ENCODE peak calls at places on chromosome 20, in four cellular contexts. U, G, W and S are unnamed samples.

GRCh38 chr20:57420571-57421257 is 29.5 kb downstream of the RBM38 start:
- DNase-seq in U (no peak), G (no peak), W (no peak), S (no peak)

GRCh38 chr20:43579861-43580793 is 10.6 kb upstream of the IFT52 start:
- DNase-seq in U (no peak), G (no peak), W (no peak), S (no peak)

GRCh38 chr20:58309607-58310290 is at the start of gene RAB22A:
- DNase-seq in U (peak; percentile 92), G (no peak), W (no peak), S (peak; percentile 97)

GRCh38 chr20:37945034-37945660 is 42.2 kb downstream of the VSTM2L start:
- DNase-seq in U (no peak), G (no peak), W (no peak), S (no peak)

GRCh38 chr20:60040471-60041162 is 82.4 kb downstream of the CDH26 start:
- DNase-seq in U (no peak), G (no peak), W (no peak), S (no peak)

GRCh38 chr20:58127731-58128130 is 100.7 kb downstream of the ANKRD60 start:
- DNase-seq in U (no peak), G (peak; percentile 86), W (no peak), S (no peak)

GRCh38 chr20:62163986-62164762 is 18.7 kb upstream of the MTG2 start:
- DNase-seq in U (no peak), G (no peak), W (no peak), S (no peak)

GRCh38 chr20:6718660-6719059 is 48.8 kb upstream of the BMP2 start:
- DNase-seq in U (no peak), G (peak; percentile 81), W (no peak), S (no peak)

GRCh38 chr20:19735446-19735845 is 22.6 kb upstream of the RIN2 start:
- DNase-seq in U (peak; percentile 85), G (peak; percentile 75), W (no peak), S (no peak)

GRCh38 chr20:46402236-46402886 is 4.1 kb downstream of the ELMO2 start:
- DNase-seq in U (no peak), G (no peak), W (no peak), S (no peak)

GRCh38 chr20:32611286-32611685 is 26.2 kb upstream of the NOL4L start:
- DNase-seq in U (no peak), G (no peak), W (no peak), S (no peak)

GRCh38 chr20:58568441-58568931 is 53.3 kb upstream of the APCDD1L start:
- DNase-seq in U (no peak), G (no peak), W (no peak), S (no peak)

GRCh38 chr20:52190437-52191131 is 995 bp downstream of the ZFP64 start:
- DNase-seq in U (no peak), G (no peak), W (no peak), S (peak; percentile 76)

GRCh38 chr20:59334616-59335300 is 34.3 kb downstream of the EDN3 start:
- DNase-seq in U (no peak), G (no peak), W (no peak), S (no peak)

GRCh38 chr20:59137532-59137931 is 26.1 kb upstream of the ZNF831 start:
- DNase-seq in U (no peak), G (no peak), W (no peak), S (no peak)

GRCh38 chr20:41551011-41551705 is 67.0 kb downstream of the CHD6 start:
- DNase-seq in U (no peak), G (no peak), W (no peak), S (peak; percentile 22)

GRCh38 chr20:19449051-19449450 is 236.6 kb downstream of the SLC24A3 start:
- DNase-seq in U (peak; percentile 79), G (no peak), W (no peak), S (no peak)

GRCh38 chr20:48723308-48724264 is 104.2 kb downstream of the PREX1 start:
- DNase-seq in U (peak; percentile 78), G (no peak), W (no peak), S (no peak)

GRCh38 chr20:37142708-37143107 is 36.4 kb upstream of the RPN2 start:
- DNase-seq in U (no peak), G (peak; percentile 26), W (no peak), S (no peak)

GRCh38 chr20:10398834-10399369 is 35.1 kb downstream of the MKKS start:
- DNase-seq in U (no peak), G (no peak), W (no peak), S (no peak)

GRCh38 chr20:9149087-9149486 is 80.2 kb downstream of the PLCB4 start:
- DNase-seq in U (no peak), G (no peak), W (no peak), S (no peak)

GRCh38 chr20:8854566-8854965 is 214.3 kb upstream of the PLCB4 start:
- DNase-seq in U (peak; percentile 84), G (no peak), W (no peak), S (no peak)

GRCh38 chr20:39108746-39109145 is 146.6 kb downstream of the DHX35 start:
- DNase-seq in U (no peak), G (no peak), W (no peak), S (no peak)

GRCh38 chr20:33832113-33832853 is 21.1 kb downstream of the CHMP4B start:
- DNase-seq in U (no peak), G (no peak), W (no peak), S (no peak)

GRCh38 chr20:37042986-37043972 is 52.5 kb downstream of the RBL1 start:
- DNase-seq in U (no peak), G (no peak), W (peak; percentile 84), S (peak; percentile 38)

GRCh38 chr20:63781181-63781580 is 41.6 kb downstream of the SLC2A4RG start:
- DNase-seq in U (no peak), G (no peak), W (no peak), S (no peak)

GRCh38 chr20:63783970-63784369 is 44.4 kb downstream of the SLC2A4RG start:
- DNase-seq in U (no peak), G (no peak), W (no peak), S (no peak)

GRCh38 chr20:63782521-63782971 is 43.0 kb downstream of the SLC2A4RG start:
- DNase-seq in U (no peak), G (no peak), W (no peak), S (no peak)

GRCh38 chr20:63778857-63779256 is 39.3 kb downstream of the SLC2A4RG start:
- DNase-seq in U (no peak), G (no peak), W (no peak), S (no peak)

GRCh38 chr20:63782051-63782471 is 42.5 kb downstream of the SLC2A4RG start:
- DNase-seq in U (no peak), G (no peak), W (peak; percentile 51), S (no peak)
- TF ChIP-seq CTCF in U (no peak), G (no peak), W (peak; percentile 23), S (no peak)

GRCh38 chr20:25532015-25532751 is 53.1 kb downstream of the NINL start:
- DNase-seq in U (no peak), G (no peak), W (no peak), S (no peak)
- TF ChIP-seq CTCF in U (no peak), G (no peak), W (no peak), S (no peak)

DNA sequence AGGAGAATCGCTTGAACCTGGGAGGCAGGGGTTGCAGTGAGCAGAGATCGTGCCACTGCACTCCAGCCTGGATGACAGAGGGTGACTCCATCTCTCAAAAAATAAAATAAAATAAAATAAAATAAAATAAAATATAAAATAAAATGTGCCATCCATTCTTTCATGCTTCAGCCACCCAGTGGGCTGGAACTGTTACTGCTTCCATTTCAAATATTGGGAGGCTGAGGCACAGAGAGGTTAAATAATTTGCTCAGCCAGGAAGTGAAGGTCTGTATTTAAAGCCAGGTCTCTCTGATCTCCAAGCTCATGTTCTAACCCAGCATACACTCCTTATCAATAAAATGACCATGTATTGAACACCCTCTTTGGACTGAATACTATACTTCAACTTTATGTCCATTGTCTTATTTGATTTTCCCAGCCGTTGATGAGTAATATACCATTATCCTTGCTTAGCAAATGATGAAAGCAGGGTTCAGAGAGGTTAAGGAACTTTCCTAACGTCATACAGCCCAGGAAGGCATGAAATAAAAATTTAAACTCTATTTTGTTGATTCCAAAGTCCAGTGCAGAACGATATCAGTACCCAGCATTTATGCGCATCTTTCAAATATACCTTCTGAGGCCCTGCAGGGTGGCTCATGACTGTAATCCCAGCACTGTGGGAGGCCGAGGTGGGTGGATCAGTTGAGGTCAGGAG is 25.8 kb upstream of the SLC9A8 start:
- DNase-seq in U (no peak), G (no peak), W (no peak), S (no peak)
- TF ChIP-seq CTCF in U (no peak), G (peak; percentile 27), W (peak; percentile 28), S (no peak)

GRCh38 chr20:47501483-47502270 is at the start of gene NCOA3:
- DNase-seq in U (peak; percentile 95), G (peak; percentile 72), W (peak; percentile 82), S (peak; percentile 91)
- TF ChIP-seq CTCF in U (peak; percentile 79), G (peak; percentile 8), W (peak; percentile 49), S (peak; percentile 26)

GRCh38 chr20:5504061-5504739 is 187.4 kb upstream of the PROKR2 start:
- DNase-seq in U (peak; percentile 69), G (no peak), W (no peak), S (peak; percentile 54)
- TF ChIP-seq CTCF in U (no peak), G (no peak), W (no peak), S (no peak)

DNA sequence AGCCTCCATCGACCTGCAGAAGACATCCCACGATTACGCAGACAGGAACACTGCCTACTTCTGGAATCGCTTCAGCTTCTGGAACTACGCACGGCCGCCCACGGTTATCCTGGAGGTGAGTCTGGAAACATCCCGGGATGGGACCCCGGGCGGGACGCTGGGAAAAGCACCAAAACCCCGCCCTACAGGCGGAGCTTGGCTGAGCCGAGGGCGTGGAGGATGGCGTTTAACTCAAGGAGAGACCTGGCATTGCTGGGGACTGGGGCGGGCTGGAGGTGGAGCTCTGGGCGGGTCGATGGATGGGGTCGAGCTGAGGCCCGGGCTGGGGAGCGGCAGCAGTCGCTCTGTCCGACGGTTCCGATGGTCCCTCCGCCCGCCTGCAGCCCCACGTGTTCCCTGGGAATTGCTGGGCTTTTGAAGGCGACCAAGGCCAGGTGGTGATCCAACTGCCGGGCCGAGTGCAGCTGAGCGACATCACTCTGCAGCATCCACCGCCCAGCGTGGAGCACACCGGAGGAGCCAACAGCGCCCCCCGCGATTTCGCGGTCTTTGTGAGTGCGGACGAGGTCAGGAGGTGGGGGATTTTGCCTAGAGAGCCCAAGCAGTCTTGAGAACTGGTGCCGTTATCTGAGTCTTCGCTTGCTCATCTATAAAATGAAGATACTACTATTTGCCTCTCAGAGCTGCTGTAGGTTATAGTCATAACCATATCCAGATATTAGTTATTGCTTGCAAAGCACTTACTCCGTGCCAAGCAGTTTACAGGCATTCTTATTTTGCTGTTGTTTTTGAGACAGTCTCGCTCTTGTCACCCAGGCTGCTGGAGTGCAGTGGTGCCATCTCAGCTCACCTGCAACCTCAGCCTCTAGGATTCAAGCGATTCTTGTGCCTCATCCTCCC is 3.8 kb downstream of the SPAG4 start:
- DNase-seq in U (peak; percentile 92), G (peak; percentile 58), W (no peak), S (peak; percentile 81)
- TF ChIP-seq CTCF in U (peak; percentile 6), G (peak; percentile 65), W (peak; percentile 81), S (peak; percentile 75)

GRCh38 chr20:18004389-18005031 is 35.7 kb downstream of the MGME1 start:
- DNase-seq in U (no peak), G (no peak), W (no peak), S (no peak)
- TF ChIP-seq CTCF in U (no peak), G (no peak), W (no peak), S (no peak)

GRCh38 chr20:35409542-35409941 is 2.2 kb downstream of the UQCC1 start:
- DNase-seq in U (no peak), G (no peak), W (no peak), S (no peak)
- TF ChIP-seq CTCF in U (no peak), G (no peak), W (no peak), S (no peak)